ENCODE peak calls at places on chromosomes 4 and X, in four cellular contexts. One of them, this sample, is unnamed.

GRCh38 chr4:110510955-110511544 is 35.1 kb downstream of the ENPEP start:
- DNase-seq in fibroblast of mammary gland: peak
- DNase-seq in mucosa of descending colon: no peak
- DNase-seq in tibial nerve: no peak
- DNase-seq in this sample: no peak

GRCh38 chr4:1085404-1085799 is 28.0 kb downstream of the RNF212 start:
- DNase-seq in fibroblast of mammary gland: no peak
- DNase-seq in mucosa of descending colon: no peak
- DNase-seq in tibial nerve: no peak
- DNase-seq in this sample: no peak

GRCh38 chrX:22351966-22352365 is 79.3 kb downstream of the CBLL2 start:
- DNase-seq in tibial nerve: no peak
- DNase-seq in mucosa of descending colon: no peak
- DNase-seq in fibroblast of mammary gland: peak
- DNase-seq in this sample: no peak

GRCh38 chr4:19051751-19052296 is 1030.3 kb upstream of the LCORL start:
- DNase-seq in tibial nerve: no peak
- DNase-seq in mucosa of descending colon: no peak
- DNase-seq in fibroblast of mammary gland: no peak
- DNase-seq in this sample: no peak

GRCh38 chr4:107900067-107900466 is 31.3 kb upstream of the CYP2U1 start:
- DNase-seq in tibial nerve: no peak
- DNase-seq in mucosa of descending colon: no peak
- DNase-seq in fibroblast of mammary gland: no peak
- DNase-seq in this sample: no peak

GRCh38 chr4:135277980-135278315 is 1076.4 kb upstream of the PABPC4L start:
- DNase-seq in tibial nerve: no peak
- DNase-seq in fibroblast of mammary gland: no peak
- DNase-seq in mucosa of descending colon: no peak
- DNase-seq in this sample: no peak

GRCh38 chr4:174255790-174256189 is 27.7 kb downstream of the FBXO8 start:
- DNase-seq in mucosa of descending colon: no peak
- DNase-seq in tibial nerve: no peak
- DNase-seq in fibroblast of mammary gland: peak
- DNase-seq in this sample: no peak

GRCh38 chrX:48937065-48937907 is 18.5 kb upstream of the PIM2 start:
- DNase-seq in tibial nerve: no peak
- DNase-seq in mucosa of descending colon: peak
- DNase-seq in fibroblast of mammary gland: peak
- DNase-seq in this sample: no peak

GRCh38 chr4:126583509-126583908 is 1049.2 kb upstream of the INTU start:
- DNase-seq in tibial nerve: no peak
- DNase-seq in fibroblast of mammary gland: peak
- DNase-seq in mucosa of descending colon: no peak
- DNase-seq in this sample: no peak

GRCh38 chr4:81164623-81165416 is 50.2 kb downstream of the PRKG2 start:
- DNase-seq in fibroblast of mammary gland: peak
- DNase-seq in mucosa of descending colon: no peak
- DNase-seq in tibial nerve: no peak
- DNase-seq in this sample: peak

GRCh38 chr4:83010522-83011318 is at the start of gene LIN54:
- DNase-seq in fibroblast of mammary gland: peak
- DNase-seq in tibial nerve: peak
- DNase-seq in mucosa of descending colon: peak
- DNase-seq in this sample: peak

GRCh38 chrX:40945366-40945713 is 139.9 kb upstream of the USP9X start:
- DNase-seq in tibial nerve: no peak
- DNase-seq in fibroblast of mammary gland: peak
- DNase-seq in mucosa of descending colon: no peak
- DNase-seq in this sample: peak

GRCh38 chr4:18847276-18847890 is 825.8 kb upstream of the LCORL start:
- DNase-seq in mucosa of descending colon: peak
- DNase-seq in tibial nerve: no peak
- DNase-seq in fibroblast of mammary gland: peak
- DNase-seq in this sample: no peak

GRCh38 chr4:673349-674091 is 556 bp downstream of the ATP5ME start:
- DNase-seq in mucosa of descending colon: peak
- DNase-seq in fibroblast of mammary gland: no peak
- DNase-seq in tibial nerve: peak
- DNase-seq in this sample: peak

GRCh38 chr4:52861879-52862604 is at the start of gene RASL11B:
- DNase-seq in tibial nerve: peak
- DNase-seq in fibroblast of mammary gland: peak
- DNase-seq in mucosa of descending colon: peak
- DNase-seq in this sample: peak

DNA sequence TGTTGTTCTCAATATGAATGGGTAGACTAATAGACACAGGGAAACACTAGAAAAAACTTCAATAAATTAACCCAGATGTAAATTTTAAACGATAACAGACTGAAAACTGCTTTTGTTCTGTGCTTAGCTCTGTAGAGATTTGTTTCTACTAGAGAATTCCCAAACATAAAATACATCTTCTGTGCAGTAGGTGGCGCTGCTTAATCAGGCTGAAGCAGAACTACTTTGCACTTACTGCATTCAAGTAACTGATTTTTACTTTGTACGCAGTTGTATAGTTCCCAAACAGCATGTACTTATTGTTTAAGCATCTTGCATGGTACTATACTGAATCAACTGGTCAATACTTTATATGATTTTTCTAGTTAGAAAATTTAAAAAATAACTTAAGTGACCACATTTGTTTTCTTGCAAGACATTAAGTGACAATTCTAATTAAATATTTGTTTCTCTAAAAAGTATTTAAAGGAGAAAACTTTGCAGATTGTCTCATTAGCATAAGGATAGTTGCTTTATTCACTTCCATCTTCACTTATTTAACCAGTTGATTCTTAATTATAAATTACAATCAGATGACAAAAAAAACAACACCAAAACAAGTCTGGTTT is 490.6 kb downstream of the IL15 start:
- DNase-seq in tibial nerve: peak
- DNase-seq in fibroblast of mammary gland: peak
- DNase-seq in mucosa of descending colon: no peak
- DNase-seq in this sample: peak
- TF ChIP-seq CTCF in tibial nerve: peak
- TF ChIP-seq CTCF in fibroblast of mammary gland: peak
- TF ChIP-seq CTCF in mucosa of descending colon: peak
- TF ChIP-seq CTCF in this sample: peak

DNA sequence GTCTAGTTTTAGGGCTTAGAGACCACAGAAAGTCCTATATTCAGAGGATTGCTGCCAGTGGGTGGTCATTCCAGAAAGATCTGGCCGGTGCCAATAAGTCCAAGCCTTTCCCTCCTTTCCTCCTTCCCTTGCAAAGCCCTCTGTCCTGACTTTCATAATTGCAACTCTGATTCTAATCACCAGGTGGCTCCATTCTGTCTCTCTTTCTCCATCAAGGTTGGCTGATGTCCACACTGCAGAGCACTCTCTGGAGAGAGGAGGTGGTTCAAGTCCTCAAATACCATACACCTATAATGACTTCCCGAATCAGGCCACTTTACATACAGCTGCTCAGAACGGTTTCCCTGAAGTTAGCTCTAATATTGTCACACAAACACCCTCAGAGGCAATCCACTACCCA is 22.4 kb upstream of the ARMCX4 start:
- DNase-seq in tibial nerve: no peak
- DNase-seq in mucosa of descending colon: no peak
- DNase-seq in fibroblast of mammary gland: peak
- DNase-seq in this sample: peak
- TF ChIP-seq CTCF in tibial nerve: no peak
- TF ChIP-seq CTCF in mucosa of descending colon: no peak
- TF ChIP-seq CTCF in fibroblast of mammary gland: peak
- TF ChIP-seq CTCF in this sample: no peak

GRCh38 chr4:73312967-73313366 is 54.4 kb upstream of the ANKRD17 start:
- DNase-seq in fibroblast of mammary gland: no peak
- DNase-seq in tibial nerve: no peak
- DNase-seq in mucosa of descending colon: no peak
- DNase-seq in this sample: no peak

GRCh38 chr4:73303711-73304110 is 45.1 kb upstream of the ANKRD17 start:
- DNase-seq in tibial nerve: no peak
- DNase-seq in fibroblast of mammary gland: no peak
- DNase-seq in mucosa of descending colon: no peak
- DNase-seq in this sample: no peak

GRCh38 chr4:73311428-73311827 is 52.8 kb upstream of the ANKRD17 start:
- DNase-seq in mucosa of descending colon: no peak
- DNase-seq in fibroblast of mammary gland: peak
- DNase-seq in tibial nerve: no peak
- DNase-seq in this sample: no peak

GRCh38 chr4:73309211-73309610 is 50.6 kb upstream of the ANKRD17 start:
- DNase-seq in fibroblast of mammary gland: peak
- DNase-seq in tibial nerve: no peak
- DNase-seq in mucosa of descending colon: no peak
- DNase-seq in this sample: no peak

GRCh38 chr4:73308286-73308685 is 49.7 kb upstream of the ANKRD17 start:
- DNase-seq in fibroblast of mammary gland: peak
- DNase-seq in mucosa of descending colon: no peak
- DNase-seq in tibial nerve: no peak
- DNase-seq in this sample: no peak
- TF ChIP-seq CTCF in fibroblast of mammary gland: peak
- TF ChIP-seq CTCF in mucosa of descending colon: no peak
- TF ChIP-seq CTCF in tibial nerve: peak
- TF ChIP-seq CTCF in this sample: no peak

DNA sequence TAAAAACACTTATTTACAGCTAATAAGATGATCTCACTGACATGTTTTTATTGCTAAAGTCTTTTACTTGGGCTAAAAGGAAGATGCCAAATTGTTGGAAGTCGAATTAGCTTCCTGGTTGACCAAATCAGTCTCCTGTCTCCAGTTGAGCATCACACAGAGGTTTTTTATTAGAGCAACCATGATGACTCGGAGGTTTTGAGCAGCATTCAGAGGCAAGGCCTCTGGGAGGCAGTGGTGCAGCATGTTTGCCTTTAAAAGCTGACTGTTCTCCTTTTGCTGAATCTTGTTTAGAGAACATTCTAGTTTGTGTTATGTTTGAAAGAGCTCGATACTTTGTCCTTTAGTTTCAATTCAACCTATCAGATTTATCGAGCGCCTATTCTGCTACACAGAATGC is 2.1 kb downstream of the UCHL1 start:
- DNase-seq in fibroblast of mammary gland: peak
- DNase-seq in tibial nerve: no peak
- DNase-seq in mucosa of descending colon: no peak
- DNase-seq in this sample: peak
- TF ChIP-seq CTCF in fibroblast of mammary gland: peak
- TF ChIP-seq CTCF in tibial nerve: peak
- TF ChIP-seq CTCF in mucosa of descending colon: no peak
- TF ChIP-seq CTCF in this sample: peak

GRCh38 chr4:54961357-54961975 is 163.9 kb downstream of the KDR start:
- DNase-seq in fibroblast of mammary gland: peak
- DNase-seq in mucosa of descending colon: no peak
- DNase-seq in tibial nerve: no peak
- DNase-seq in this sample: peak
- TF ChIP-seq CTCF in fibroblast of mammary gland: peak
- TF ChIP-seq CTCF in mucosa of descending colon: no peak
- TF ChIP-seq CTCF in tibial nerve: peak
- TF ChIP-seq CTCF in this sample: peak

DNA sequence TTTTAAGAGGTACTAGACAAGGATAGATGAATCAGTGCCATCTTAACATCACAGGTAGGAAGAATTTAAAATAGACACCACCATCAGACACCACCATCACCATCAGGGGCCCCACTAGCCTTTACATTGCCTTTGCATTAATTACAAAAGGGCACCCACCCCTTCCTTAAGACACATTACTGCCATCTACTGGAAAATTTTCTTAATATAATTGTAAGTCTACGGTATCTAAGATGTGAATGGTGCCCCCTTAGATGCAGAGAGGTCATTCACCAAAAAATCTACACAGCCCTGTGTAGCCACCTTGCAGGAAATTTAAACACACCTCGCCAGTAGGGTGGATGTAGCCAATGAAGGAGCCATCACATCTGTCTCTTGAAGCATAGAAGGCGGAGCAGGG is 184.1 kb downstream of the MID1IP1 start:
- DNase-seq in tibial nerve: no peak
- DNase-seq in mucosa of descending colon: no peak
- DNase-seq in fibroblast of mammary gland: peak
- DNase-seq in this sample: no peak
- TF ChIP-seq CTCF in tibial nerve: no peak
- TF ChIP-seq CTCF in mucosa of descending colon: no peak
- TF ChIP-seq CTCF in fibroblast of mammary gland: peak
- TF ChIP-seq CTCF in this sample: no peak

This sample was measured in Calu3.